ENCODE peak calls at places on chromosomes 16 and 17, in ten cellular contexts. S is cardiac muscle cell; F is left cardiac atrium; H is CD8-positive, alpha-beta memory T cell; Y is activated T-helper 1 cell treated with anti-CD3 and anti-CD28 coated beads, Interleukin-2, amount 50 U/mL, for 16 hours; M is Ammon's horn; K is cardiac fibroblast; O is RCC 7860; D is AG08396; X is lung microvascular endothelial cell. R is an unnamed sample.

GRCh38 chr16:4384497-4384896 is 12.8 kb downstream of the VASN start:
- DNase-seq in S (no peak), F (peak), H (no peak), Y (no peak), M (no peak), K (no peak), O (no peak), D (peak), X (no peak), R (peak)

GRCh38 chr17:27569257-27569722 is 61.7 kb upstream of the LGALS9 start:
- DNase-seq in S (peak), F (no peak), H (no peak), Y (no peak), M (peak), K (peak), O (no peak), D (no peak), X (peak), R (peak)

GRCh38 chr17:49201481-49201927 is 8.9 kb downstream of the GNGT2 start:
- DNase-seq in S (peak), F (no peak), H (no peak), Y (no peak), M (no peak), K (peak), O (peak), D (no peak), X (no peak), R (no peak)

GRCh38 chr17:75242461-75243042 is 18.9 kb downstream of the GGA3 start:
- DNase-seq in S (no peak), F (no peak), H (peak), Y (no peak), M (no peak), K (no peak), O (no peak), D (no peak), X (no peak), R (no peak)

GRCh38 chr17:76732734-76733617 is 4.2 kb downstream of the SRSF2 start:
- DNase-seq in S (peak), F (no peak), H (no peak), Y (no peak), M (no peak), K (peak), O (no peak), D (no peak), X (no peak), R (no peak)

GRCh38 chr17:50687200-50688066 is 20.3 kb downstream of the ANKRD40 start:
- DNase-seq in S (peak), F (no peak), H (no peak), Y (no peak), M (no peak), K (peak), O (no peak), D (no peak), X (no peak), R (peak)

GRCh38 chr17:8176197-8176940 is at the start of gene TMEM107:
- DNase-seq in S (peak), F (peak), H (peak), Y (peak), M (peak), K (peak), O (peak), D (peak), X (peak), R (peak)

GRCh38 chr16:67543582-67543981 is 15.0 kb downstream of the RIPOR1 start:
- DNase-seq in S (no peak), F (no peak), H (no peak), Y (no peak), M (no peak), K (no peak), O (no peak), D (no peak), X (no peak), R (no peak)

GRCh38 chr17:45221081-45221996 is at the start of gene FMNL1:
- DNase-seq in S (no peak), F (no peak), H (peak), Y (peak), M (peak), K (no peak), O (no peak), D (peak), X (peak), R (no peak)

GRCh38 chr16:50694206-50694605 is 800 bp downstream of the NOD2 start:
- DNase-seq in S (no peak), F (no peak), H (no peak), Y (no peak), M (no peak), K (no peak), O (no peak), D (no peak), X (no peak), R (no peak)

GRCh38 chr16:79089735-79090284 is 510.7 kb downstream of the MAF start:
- DNase-seq in S (no peak), F (no peak), H (no peak), Y (no peak), M (peak), K (no peak), O (no peak), D (no peak), X (no peak), R (no peak)

GRCh38 chr16:57653936-57654335 is 14.2 kb upstream of the ADGRG3 start:
- DNase-seq in S (peak), F (no peak), H (no peak), Y (no peak), M (no peak), K (peak), O (no peak), D (no peak), X (peak), R (peak)

GRCh38 chr16:14106457-14106856 is 35.3 kb downstream of the MRTFB start:
- DNase-seq in S (no peak), F (no peak), H (no peak), Y (no peak), M (no peak), K (no peak), O (no peak), D (no peak), X (no peak), R (no peak)

R was measured in BE2C.